ENCODE peak calls at places on chromosomes 6 and 20, in five cellular contexts. Y is MM.1S, J is mesothelial cell of epicardium, N is RCC 7860, S is Ammon's horn. G is an unnamed sample.

GRCh38 chr6:8131265-8131897 is 29.0 kb upstream of the EEF1E1 start:
- DNase-seq in Y (peak; percentile 63), J (peak; percentile 71), N (no peak), S (peak; percentile 80), G (peak; percentile 71)

GRCh38 chr6:106141441-106142237 is 55.5 kb downstream of the PRDM1 start:
- DNase-seq in Y (peak; percentile 95), J (no peak), N (peak; percentile 8), S (no peak), G (no peak)

GRCh38 chr6:134314236-134314821 is 3.6 kb downstream of the SGK1 start:
- DNase-seq in Y (no peak), J (no peak), N (no peak), S (no peak), G (peak; percentile 55)

GRCh38 chr6:82645536-82646230 is 282.1 kb downstream of the TPBG start:
- DNase-seq in Y (no peak), J (no peak), N (no peak), S (no peak), G (no peak)

GRCh38 chr20:37498066-37498702 is 22.9 kb upstream of the NNAT start:
- DNase-seq in Y (no peak), J (no peak), N (no peak), S (no peak), G (no peak)

GRCh38 chr6:157800420-157801237 is 22.4 kb upstream of the SNX9 start:
- DNase-seq in Y (peak; percentile 24), J (no peak), N (peak; percentile 29), S (no peak), G (no peak)

GRCh38 chr6:113697642-113698410 is 159.3 kb upstream of the MARCKS start:
- DNase-seq in Y (no peak), J (no peak), N (peak; percentile 60), S (no peak), G (no peak)

GRCh38 chr20:16462711-16463110 is 110.5 kb downstream of the KIF16B start:
- DNase-seq in Y (no peak), J (no peak), N (no peak), S (no peak), G (no peak)

GRCh38 chr6:107490568-107491058 is 696 bp downstream of the SOBP start:
- DNase-seq in Y (no peak), J (no peak), N (no peak), S (peak; percentile 39), G (peak; percentile 30)